ENCODE peak calls at places on chromosome 2, in four cellular contexts. One of them, this sample, is unnamed.

GRCh38 chr2:18626958-18627650 is 37.7 kb upstream of the NT5C1B start:
- DNase-seq in body of pancreas: no peak
- DNase-seq in ovary: no peak
- DNase-seq in left ventricle myocardium inferior: no peak
- DNase-seq in this sample: no peak

GRCh38 chr2:178700922-178701342 is 106.3 kb downstream of the TTN start:
- DNase-seq in body of pancreas: no peak
- DNase-seq in ovary: no peak
- DNase-seq in left ventricle myocardium inferior: no peak
- DNase-seq in this sample: peak

GRCh38 chr2:5592906-5593305 is 99.3 kb upstream of the SOX11 start:
- DNase-seq in body of pancreas: no peak
- DNase-seq in ovary: no peak
- DNase-seq in left ventricle myocardium inferior: no peak
- DNase-seq in this sample: no peak

GRCh38 chr2:60530660-60531276 is 22.7 kb downstream of the BCL11A start:
- DNase-seq in body of pancreas: peak
- DNase-seq in ovary: no peak
- DNase-seq in left ventricle myocardium inferior: peak
- DNase-seq in this sample: peak

GRCh38 chr2:80001704-80002103 is 302.8 kb downstream of the LRRTM1 start:
- DNase-seq in body of pancreas: no peak
- DNase-seq in ovary: no peak
- DNase-seq in left ventricle myocardium inferior: no peak
- DNase-seq in this sample: no peak

GRCh38 chr2:150689600-150689999 is 202.1 kb upstream of the RND3 start:
- DNase-seq in body of pancreas: no peak
- DNase-seq in ovary: no peak
- DNase-seq in left ventricle myocardium inferior: no peak
- DNase-seq in this sample: no peak

GRCh38 chr2:98569197-98569793 is 39.0 kb downstream of the COA5 start:
- DNase-seq in body of pancreas: peak
- DNase-seq in ovary: no peak
- DNase-seq in left ventricle myocardium inferior: peak
- DNase-seq in this sample: peak

GRCh38 chr2:172969609-172970008 is 106.0 kb upstream of the MAP3K20 start:
- DNase-seq in body of pancreas: no peak
- DNase-seq in ovary: no peak
- DNase-seq in left ventricle myocardium inferior: no peak
- DNase-seq in this sample: no peak

GRCh38 chr2:118865106-118865505 is 17.7 kb upstream of the EN1 start:
- DNase-seq in body of pancreas: no peak
- DNase-seq in ovary: no peak
- DNase-seq in left ventricle myocardium inferior: no peak
- DNase-seq in this sample: peak

GRCh38 chr2:133975135-133975534 is 278.7 kb upstream of the MGAT5 start:
- DNase-seq in body of pancreas: no peak
- DNase-seq in ovary: no peak
- DNase-seq in left ventricle myocardium inferior: no peak
- DNase-seq in this sample: no peak

GRCh38 chr2:126878601-126879000 is 20.1 kb upstream of the TEX51 start:
- DNase-seq in body of pancreas: no peak
- DNase-seq in ovary: no peak
- DNase-seq in left ventricle myocardium inferior: no peak
- DNase-seq in this sample: no peak

GRCh38 chr2:85409719-85410583 is at the start of gene CAPG:
- DNase-seq in body of pancreas: no peak
- DNase-seq in ovary: no peak
- DNase-seq in left ventricle myocardium inferior: peak
- DNase-seq in this sample: peak

GRCh38 chr2:237496428-237496827 is 9.4 kb downstream of the MLPH start:
- DNase-seq in body of pancreas: no peak
- DNase-seq in ovary: no peak
- DNase-seq in left ventricle myocardium inferior: no peak
- DNase-seq in this sample: no peak

GRCh38 chr2:25362564-25363145 is 20.9 kb upstream of the DNMT3A start:
- DNase-seq in body of pancreas: no peak
- DNase-seq in ovary: peak
- DNase-seq in left ventricle myocardium inferior: no peak
- DNase-seq in this sample: no peak

GRCh38 chr2:167127135-167127534 is 238.9 kb downstream of the XIRP2 start:
- DNase-seq in body of pancreas: no peak
- DNase-seq in ovary: no peak
- DNase-seq in left ventricle myocardium inferior: no peak
- DNase-seq in this sample: peak

GRCh38 chr2:190181066-190181681 is 118.6 kb upstream of the MSTN start:
- DNase-seq in body of pancreas: no peak
- DNase-seq in ovary: no peak
- DNase-seq in left ventricle myocardium inferior: no peak
- DNase-seq in this sample: peak

GRCh38 chr2:182377467-182377866 is 49.4 kb downstream of the PDE1A start:
- DNase-seq in body of pancreas: no peak
- DNase-seq in ovary: no peak
- DNase-seq in left ventricle myocardium inferior: no peak
- DNase-seq in this sample: no peak

GRCh38 chr2:207474871-207475485 is 54.8 kb upstream of the CREB1 start:
- DNase-seq in body of pancreas: peak
- DNase-seq in ovary: peak
- DNase-seq in left ventricle myocardium inferior: no peak
- DNase-seq in this sample: peak

GRCh38 chr2:147076634-147077033 is 768.2 kb upstream of the ACVR2A start:
- DNase-seq in body of pancreas: no peak
- DNase-seq in ovary: no peak
- DNase-seq in left ventricle myocardium inferior: no peak
- DNase-seq in this sample: peak

GRCh38 chr2:158115202-158115783 is 13.6 kb downstream of the UPP2 start:
- DNase-seq in body of pancreas: no peak
- DNase-seq in ovary: no peak
- DNase-seq in left ventricle myocardium inferior: no peak
- DNase-seq in this sample: no peak

GRCh38 chr2:198376677-198377076 is 572.3 kb downstream of the PLCL1 start:
- DNase-seq in body of pancreas: no peak
- DNase-seq in ovary: no peak
- DNase-seq in left ventricle myocardium inferior: no peak
- DNase-seq in this sample: peak

GRCh38 chr2:241865416-241865956 is 4.0 kb upstream of the RTP5 start:
- DNase-seq in body of pancreas: no peak
- DNase-seq in ovary: no peak
- DNase-seq in left ventricle myocardium inferior: no peak
- DNase-seq in this sample: no peak

GRCh38 chr2:190110131-190110530 is 47.6 kb upstream of the MSTN start:
- DNase-seq in body of pancreas: no peak
- DNase-seq in ovary: no peak
- DNase-seq in left ventricle myocardium inferior: no peak
- DNase-seq in this sample: no peak

GRCh38 chr2:156333274-156333950 is 891 bp upstream of the NR4A2 start:
- DNase-seq in body of pancreas: no peak
- DNase-seq in ovary: no peak
- DNase-seq in left ventricle myocardium inferior: no peak
- DNase-seq in this sample: no peak

GRCh38 chr2:111946294-111947114 is 48.1 kb downstream of the MERTK start:
- DNase-seq in body of pancreas: peak
- DNase-seq in ovary: peak
- DNase-seq in left ventricle myocardium inferior: no peak
- DNase-seq in this sample: peak
- H3K27ac ChIP-seq in body of pancreas: peak
- H3K27ac ChIP-seq in ovary: peak
- H3K27ac ChIP-seq in left ventricle myocardium inferior: peak
- H3K27ac ChIP-seq in this sample: peak

GRCh38 chr2:55946793-55947192 is 23.2 kb upstream of the EFEMP1 start:
- DNase-seq in body of pancreas: no peak
- DNase-seq in ovary: no peak
- DNase-seq in left ventricle myocardium inferior: no peak
- DNase-seq in this sample: no peak
- H3K27ac ChIP-seq in body of pancreas: no peak
- H3K27ac ChIP-seq in ovary: no peak
- H3K27ac ChIP-seq in left ventricle myocardium inferior: no peak
- H3K27ac ChIP-seq in this sample: no peak

DNA sequence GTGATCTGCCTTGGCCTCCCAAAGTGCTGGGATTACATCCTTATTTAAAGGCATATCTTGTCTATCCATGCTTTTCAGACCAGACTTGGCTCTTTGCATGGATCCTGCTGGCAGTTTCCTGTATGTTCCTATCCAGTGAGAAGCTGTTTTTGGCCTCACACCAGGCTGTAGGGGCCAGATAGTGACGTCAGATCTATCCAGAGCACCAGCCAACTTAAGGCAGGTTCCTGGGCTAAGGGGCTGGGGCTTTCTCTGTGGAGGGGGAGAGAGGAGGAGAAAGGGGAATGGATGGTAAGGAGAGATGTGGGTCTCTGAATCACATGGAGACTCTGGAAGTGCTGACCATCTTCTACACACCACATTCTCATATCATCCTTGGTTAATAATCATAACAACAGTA is 2.1 kb upstream of the FAM117B start:
- DNase-seq in body of pancreas: peak
- DNase-seq in ovary: peak
- DNase-seq in left ventricle myocardium inferior: peak
- DNase-seq in this sample: no peak
- H3K27ac ChIP-seq in body of pancreas: peak
- H3K27ac ChIP-seq in ovary: peak
- H3K27ac ChIP-seq in left ventricle myocardium inferior: peak
- H3K27ac ChIP-seq in this sample: no peak

GRCh38 chr2:30663321-30663720 is 143.9 kb downstream of the CAPN13 start:
- DNase-seq in body of pancreas: no peak
- DNase-seq in ovary: no peak
- DNase-seq in left ventricle myocardium inferior: no peak
- DNase-seq in this sample: no peak

GRCh38 chr2:30663806-30664205 is 143.4 kb downstream of the CAPN13 start:
- DNase-seq in body of pancreas: no peak
- DNase-seq in ovary: no peak
- DNase-seq in left ventricle myocardium inferior: no peak
- DNase-seq in this sample: no peak

GRCh38 chr2:30665761-30666306 is 141.4 kb downstream of the CAPN13 start:
- DNase-seq in body of pancreas: no peak
- DNase-seq in ovary: no peak
- DNase-seq in left ventricle myocardium inferior: no peak
- DNase-seq in this sample: no peak

GRCh38 chr2:30666307-30666874 is 140.9 kb downstream of the CAPN13 start:
- DNase-seq in body of pancreas: no peak
- DNase-seq in ovary: no peak
- DNase-seq in left ventricle myocardium inferior: no peak
- DNase-seq in this sample: peak

GRCh38 chr2:30664761-30665358 is 142.4 kb downstream of the CAPN13 start:
- DNase-seq in body of pancreas: no peak
- DNase-seq in ovary: no peak
- DNase-seq in left ventricle myocardium inferior: no peak
- DNase-seq in this sample: peak
- H3K27ac ChIP-seq in body of pancreas: no peak
- H3K27ac ChIP-seq in ovary: no peak
- H3K27ac ChIP-seq in left ventricle myocardium inferior: no peak
- H3K27ac ChIP-seq in this sample: peak

DNA sequence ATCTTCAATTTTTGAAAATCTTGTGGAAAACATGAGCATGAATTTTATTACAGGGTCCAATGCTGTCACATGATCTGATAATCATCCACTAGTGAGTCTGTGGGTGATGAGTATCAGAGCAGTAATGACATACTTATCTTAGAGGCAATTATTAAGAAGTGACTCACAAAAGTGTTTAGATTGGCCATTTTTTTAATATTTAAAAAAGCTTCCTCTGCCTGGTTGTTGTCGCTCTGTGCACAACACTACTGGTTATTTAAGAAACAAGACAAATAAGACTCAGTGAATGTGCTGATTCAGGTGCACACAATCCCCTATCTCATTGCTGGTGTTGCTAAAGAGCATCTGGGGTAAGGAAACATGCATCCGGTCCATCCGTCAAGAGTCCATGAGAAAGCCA is 665.8 kb upstream of the ZEB2 start:
- DNase-seq in body of pancreas: no peak
- DNase-seq in ovary: no peak
- DNase-seq in left ventricle myocardium inferior: no peak
- DNase-seq in this sample: no peak
- H3K27ac ChIP-seq in body of pancreas: no peak
- H3K27ac ChIP-seq in ovary: no peak
- H3K27ac ChIP-seq in left ventricle myocardium inferior: peak
- H3K27ac ChIP-seq in this sample: no peak

This sample was measured in RWPE1.